ENCODE peak calls at places on chromosomes 5 and 9, in ten cellular contexts. O is endothelial cell; K is neural crest cell; L is uterus; B is lower lobe of right lung; I is breast epithelium; T is pancreas; M is brain microvascular endothelial cell; X is CD8-positive, alpha-beta T cell; D is glutamatergic neuron. A is an unnamed sample.

GRCh38 chr5:101658433-101658832 is 637.7 kb downstream of the SLCO4C1 start:
- DNase-seq in O (no peak), K (no peak), L (no peak), B (no peak), I (no peak), T (no peak), M (no peak), X (no peak), D (no peak), A (no peak)

GRCh38 chr5:146744358-146744757 is 134.2 kb downstream of the PPP2R2B start:
- DNase-seq in O (peak), K (no peak), L (no peak), B (no peak), I (no peak), T (no peak), M (no peak), X (no peak), D (no peak), A (no peak)

GRCh38 chr9:18721267-18722079 is 247.5 kb downstream of the ADAMTSL1 start:
- DNase-seq in O (no peak), K (no peak), L (no peak), B (no peak), I (no peak), T (no peak), M (no peak), X (no peak), D (no peak), A (no peak)

GRCh38 chr9:80074439-80074838 is 502.7 kb downstream of the TLE4 start:
- DNase-seq in O (no peak), K (no peak), L (peak), B (no peak), I (peak), T (no peak), M (no peak), X (no peak), D (no peak), A (no peak)

GRCh38 chr9:129880654-129881546 is 45.6 kb downstream of the USP20 start:
- DNase-seq in O (no peak), K (no peak), L (no peak), B (no peak), I (no peak), T (no peak), M (peak), X (no peak), D (no peak), A (no peak)

GRCh38 chr9:78031271-78031825 is at the start of gene GNAQ:
- DNase-seq in O (peak), K (peak), L (peak), B (peak), I (no peak), T (peak), M (no peak), X (no peak), D (peak), A (peak)

GRCh38 chr9:127128341-127129072 is 6.1 kb upstream of the ANGPTL2 start:
- DNase-seq in O (no peak), K (no peak), L (peak), B (no peak), I (no peak), T (no peak), M (no peak), X (no peak), D (no peak), A (no peak)

GRCh38 chr5:113806823-113807222 is 293.3 kb downstream of the YTHDC2 start:
- DNase-seq in O (no peak), K (no peak), L (peak), B (no peak), I (no peak), T (no peak), M (no peak), X (no peak), D (peak), A (no peak)

GRCh38 chr5:130138406-130139060 is 234.3 kb downstream of the CHSY3 start:
- DNase-seq in O (no peak), K (no peak), L (no peak), B (no peak), I (no peak), T (no peak), M (peak), X (no peak), D (no peak), A (no peak)

GRCh38 chr9:99294850-99295461 is 72.9 kb downstream of the SEC61B start:
- DNase-seq in O (no peak), K (no peak), L (no peak), B (no peak), I (no peak), T (no peak), M (no peak), X (no peak), D (no peak), A (no peak)

GRCh38 chr5:33579789-33580188 is 139.0 kb downstream of the TARS1 start:
- DNase-seq in O (no peak), K (no peak), L (no peak), B (no peak), I (no peak), T (no peak), M (no peak), X (no peak), D (no peak), A (no peak)

GRCh38 chr5:177455036-177455660 is 8.5 kb downstream of the PRR7 start:
- DNase-seq in O (peak), K (peak), L (peak), B (peak), I (no peak), T (peak), M (peak), X (peak), D (peak), A (peak)

GRCh38 chr9:137176302-137177182 is 4.7 kb upstream of the TMEM210 start:
- DNase-seq in O (peak), K (no peak), L (no peak), B (no peak), I (no peak), T (no peak), M (peak), X (no peak), D (no peak), A (peak)

GRCh38 chr9:137172907-137173794 is 1.3 kb upstream of the TMEM210 start:
- DNase-seq in O (no peak), K (no peak), L (no peak), B (no peak), I (peak), T (no peak), M (no peak), X (no peak), D (no peak), A (peak)

GRCh38 chr9:137174722-137175293 is 3.0 kb upstream of the TMEM210 start:
- DNase-seq in O (no peak), K (no peak), L (no peak), B (no peak), I (no peak), T (no peak), M (no peak), X (no peak), D (no peak), A (peak)

GRCh38 chr9:137173795-137174664 is 2.2 kb upstream of the TMEM210 start:
- DNase-seq in O (no peak), K (no peak), L (no peak), B (no peak), I (no peak), T (no peak), M (no peak), X (no peak), D (no peak), A (peak)

DNA sequence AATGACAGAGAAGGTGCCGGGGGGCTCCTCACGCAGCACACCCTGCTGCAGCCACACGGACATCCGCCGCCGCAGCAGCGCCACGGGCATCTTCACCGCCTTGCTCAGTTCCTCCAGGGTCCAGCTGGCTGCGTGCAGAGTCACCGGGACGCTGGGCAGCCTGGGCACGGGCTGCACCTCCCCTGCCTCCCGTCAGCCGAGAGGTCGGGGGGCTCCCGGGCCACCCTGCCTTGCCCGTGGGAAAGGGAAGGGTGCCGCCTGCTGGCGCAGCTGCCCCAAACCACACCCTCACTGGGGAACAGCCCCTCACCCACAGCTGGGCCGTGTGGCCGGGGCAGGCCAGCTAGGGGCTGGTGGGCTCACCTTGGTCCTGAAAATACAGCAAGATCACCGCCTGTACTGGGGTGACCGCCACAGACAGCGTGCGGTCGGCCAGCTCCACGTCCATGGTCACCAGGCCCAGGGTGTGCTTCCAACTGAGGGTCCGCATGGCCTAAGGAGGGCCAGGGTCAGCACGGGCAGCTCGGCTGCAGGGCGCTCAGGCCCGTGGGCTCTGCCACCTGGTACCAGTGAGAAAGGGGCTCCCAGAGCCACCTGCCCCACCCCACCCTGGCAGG is 3.6 kb upstream of the TMEM210 start:
- DNase-seq in O (no peak), K (no peak), L (no peak), B (no peak), I (no peak), T (no peak), M (no peak), X (no peak), D (no peak), A (no peak)
- TF ChIP-seq CTCF in O (no peak), K (no peak), L (no peak), B (no peak), I (no peak), T (no peak), M (peak), X (no peak), D (no peak), A (peak)

DNA sequence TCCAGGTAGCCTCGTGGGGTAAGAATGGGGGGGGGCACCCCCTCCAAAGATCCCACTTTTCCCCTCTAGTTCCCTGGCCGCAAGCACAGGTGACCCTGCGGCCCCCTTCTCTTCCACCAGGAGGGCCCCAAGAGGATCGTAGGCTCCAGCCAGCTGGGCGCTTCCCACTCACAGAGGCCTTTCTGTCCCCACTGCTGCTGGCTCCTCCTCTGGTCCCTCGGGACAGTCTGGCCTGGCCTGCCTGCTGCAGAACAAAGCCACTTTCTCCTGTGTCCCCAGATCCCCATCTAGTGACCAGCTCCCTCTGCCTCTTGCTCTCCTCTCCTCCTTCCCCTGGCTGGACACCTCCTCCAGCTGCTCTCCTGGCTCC is 534 bp upstream of the SAPCD2 start:
- DNase-seq in O (no peak), K (peak), L (no peak), B (no peak), I (no peak), T (no peak), M (no peak), X (no peak), D (peak), A (peak)
- TF ChIP-seq CTCF in O (no peak), K (peak), L (no peak), B (no peak), I (no peak), T (peak), M (peak), X (no peak), D (peak), A (no peak)

GRCh38 chr9:137535120-137535428 is 15.1 kb downstream of the PNPLA7 start:
- DNase-seq in O (no peak), K (no peak), L (no peak), B (no peak), I (no peak), T (no peak), M (no peak), X (no peak), D (no peak), A (no peak)

GRCh38 chr9:137531099-137531765 is 19.0 kb downstream of the PNPLA7 start:
- DNase-seq in O (no peak), K (no peak), L (no peak), B (no peak), I (no peak), T (no peak), M (no peak), X (no peak), D (no peak), A (no peak)

GRCh38 chr9:137538058-137538457 is 12.1 kb downstream of the PNPLA7 start:
- DNase-seq in O (no peak), K (no peak), L (no peak), B (no peak), I (no peak), T (no peak), M (no peak), X (no peak), D (no peak), A (no peak)

GRCh38 chr9:137534256-137535119 is 15.7 kb downstream of the PNPLA7 start:
- DNase-seq in O (no peak), K (no peak), L (no peak), B (peak), I (no peak), T (no peak), M (peak), X (no peak), D (no peak), A (peak)
- TF ChIP-seq CTCF in O (peak), K (peak), L (peak), B (peak), I (no peak), T (peak), M (peak), X (peak), D (peak), A (peak)

DNA sequence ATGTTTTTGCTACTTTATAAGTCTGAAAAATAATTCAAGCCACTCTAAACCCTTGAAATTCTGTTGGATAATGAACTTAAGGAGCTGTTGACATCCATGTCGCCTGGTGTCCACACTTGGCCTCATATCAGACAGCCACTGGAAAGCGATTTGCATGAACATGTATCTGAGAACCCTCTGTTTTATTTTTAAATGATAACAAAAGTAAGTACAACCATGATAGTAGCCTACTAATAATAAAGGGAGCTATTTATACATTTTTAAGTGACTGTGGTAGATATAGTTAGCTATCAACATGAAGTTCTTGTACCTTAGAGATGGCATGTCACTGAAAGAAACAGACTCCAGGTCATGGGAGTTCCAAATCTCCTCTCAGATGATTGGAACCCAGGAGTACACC is 53.3 kb downstream of the PLCXD3 start:
- DNase-seq in O (no peak), K (no peak), L (no peak), B (no peak), I (no peak), T (no peak), M (no peak), X (no peak), D (no peak), A (no peak)
- TF ChIP-seq CTCF in O (no peak), K (no peak), L (no peak), B (no peak), I (no peak), T (no peak), M (no peak), X (no peak), D (no peak), A (no peak)

GRCh38 chr9:19946446-19947109 is 157.7 kb upstream of the SLC24A2 start:
- DNase-seq in O (no peak), K (no peak), L (no peak), B (no peak), I (no peak), T (no peak), M (no peak), X (no peak), D (no peak), A (no peak)
- TF ChIP-seq CTCF in O (no peak), K (peak), L (no peak), B (no peak), I (no peak), T (peak), M (peak), X (no peak), D (peak), A (peak)

DNA sequence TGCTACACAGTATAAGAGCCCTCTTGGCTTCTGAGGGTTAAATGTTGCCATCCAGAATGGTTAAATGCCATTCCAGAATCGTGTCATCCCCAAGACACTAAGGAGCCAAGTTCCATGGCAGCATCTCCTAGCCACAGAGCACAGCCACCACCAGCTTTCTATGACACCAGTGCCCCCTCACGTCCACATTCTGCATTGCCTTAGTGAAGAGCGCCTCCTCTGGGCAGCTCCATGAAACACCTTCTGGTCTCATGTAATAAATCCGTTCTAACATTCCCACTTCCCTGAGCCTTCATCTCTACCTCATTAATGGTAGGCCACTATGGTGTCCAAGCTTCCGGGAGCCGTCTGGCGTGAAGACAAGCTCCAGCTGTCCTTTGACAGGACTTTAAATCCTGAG is 12.4 kb downstream of the CBY3 start:
- DNase-seq in O (peak), K (peak), L (no peak), B (no peak), I (no peak), T (peak), M (peak), X (peak), D (peak), A (peak)
- TF ChIP-seq CTCF in O (peak), K (peak), L (no peak), B (peak), I (no peak), T (peak), M (peak), X (peak), D (peak), A (peak)